ENCODE peak calls at places on chromosomes 16 and 17, in nine cellular contexts. One of them, this sample, is unnamed.

GRCh38 chr17:68684860-68685493 is 83.8 kb upstream of the FAM20A start:
- DNase-seq in adipocyte: peak; percentile 74
- DNase-seq in endodermal cell: no peak
- DNase-seq in aorta: no peak
- DNase-seq in left lung: no peak
- DNase-seq in brain microvascular endothelial cell: no peak
- DNase-seq in GM23248: peak; percentile 54
- DNase-seq in esophagus squamous epithelium: no peak
- DNase-seq in lower leg skin: peak; percentile 43
- DNase-seq in this sample: no peak

GRCh38 chr16:68992521-68992920 is 112.9 kb upstream of the HAS3 start:
- DNase-seq in adipocyte: peak; percentile 72
- DNase-seq in endodermal cell: no peak
- DNase-seq in aorta: no peak
- DNase-seq in left lung: no peak
- DNase-seq in brain microvascular endothelial cell: peak; percentile 50
- DNase-seq in GM23248: peak; percentile 73
- DNase-seq in esophagus squamous epithelium: no peak
- DNase-seq in lower leg skin: no peak
- DNase-seq in this sample: peak; percentile 67

GRCh38 chr16:67277999-67278772 is 1.1 kb upstream of the PLEKHG4 start:
- DNase-seq in adipocyte: peak; percentile 67
- DNase-seq in endodermal cell: no peak
- DNase-seq in aorta: peak; percentile 73
- DNase-seq in left lung: no peak
- DNase-seq in brain microvascular endothelial cell: peak; percentile 60
- DNase-seq in GM23248: peak; percentile 93
- DNase-seq in esophagus squamous epithelium: no peak
- DNase-seq in lower leg skin: no peak
- DNase-seq in this sample: no peak

GRCh38 chr16:23434380-23434779 is 18.6 kb downstream of the COG7 start:
- DNase-seq in adipocyte: peak; percentile 86
- DNase-seq in endodermal cell: peak; percentile 54
- DNase-seq in aorta: no peak
- DNase-seq in left lung: no peak
- DNase-seq in brain microvascular endothelial cell: no peak
- DNase-seq in GM23248: peak; percentile 62
- DNase-seq in esophagus squamous epithelium: no peak
- DNase-seq in lower leg skin: no peak
- DNase-seq in this sample: no peak

GRCh38 chr16:26957283-26957859 is 109.4 kb upstream of the C16orf82 start:
- DNase-seq in adipocyte: no peak
- DNase-seq in endodermal cell: no peak
- DNase-seq in aorta: no peak
- DNase-seq in left lung: no peak
- DNase-seq in brain microvascular endothelial cell: no peak
- DNase-seq in GM23248: no peak
- DNase-seq in esophagus squamous epithelium: no peak
- DNase-seq in lower leg skin: no peak
- DNase-seq in this sample: no peak

GRCh38 chr16:85234310-85235235 is 122.3 kb upstream of the CIBAR2 start:
- DNase-seq in adipocyte: peak; percentile 93
- DNase-seq in endodermal cell: peak; percentile 97
- DNase-seq in aorta: peak; percentile 81
- DNase-seq in left lung: no peak
- DNase-seq in brain microvascular endothelial cell: peak; percentile 41
- DNase-seq in GM23248: peak; percentile 85
- DNase-seq in esophagus squamous epithelium: no peak
- DNase-seq in lower leg skin: peak; percentile 40
- DNase-seq in this sample: no peak

GRCh38 chr16:11901091-11901490 is 14.7 kb downstream of the GSPT1 start:
- DNase-seq in adipocyte: peak; percentile 7
- DNase-seq in endodermal cell: no peak
- DNase-seq in aorta: no peak
- DNase-seq in left lung: no peak
- DNase-seq in brain microvascular endothelial cell: no peak
- DNase-seq in GM23248: peak; percentile 64
- DNase-seq in esophagus squamous epithelium: no peak
- DNase-seq in lower leg skin: no peak
- DNase-seq in this sample: no peak

GRCh38 chr16:63933841-63934240 is 1188.0 kb downstream of the CDH11 start:
- DNase-seq in adipocyte: no peak
- DNase-seq in endodermal cell: no peak
- DNase-seq in aorta: no peak
- DNase-seq in left lung: no peak
- DNase-seq in brain microvascular endothelial cell: no peak
- DNase-seq in GM23248: no peak
- DNase-seq in esophagus squamous epithelium: no peak
- DNase-seq in lower leg skin: no peak
- DNase-seq in this sample: no peak

GRCh38 chr17:74757502-74757901 is 9.1 kb downstream of the NHERF1 start:
- DNase-seq in adipocyte: no peak
- DNase-seq in endodermal cell: no peak
- DNase-seq in aorta: no peak
- DNase-seq in left lung: peak; percentile 79
- DNase-seq in brain microvascular endothelial cell: no peak
- DNase-seq in GM23248: no peak
- DNase-seq in esophagus squamous epithelium: no peak
- DNase-seq in lower leg skin: no peak
- DNase-seq in this sample: no peak

GRCh38 chr17:74759243-74759801 is 10.9 kb downstream of the NHERF1 start:
- DNase-seq in adipocyte: no peak
- DNase-seq in endodermal cell: peak; percentile 73
- DNase-seq in aorta: peak; percentile 42
- DNase-seq in left lung: peak; percentile 72
- DNase-seq in brain microvascular endothelial cell: no peak
- DNase-seq in GM23248: no peak
- DNase-seq in esophagus squamous epithelium: no peak
- DNase-seq in lower leg skin: no peak
- DNase-seq in this sample: no peak

GRCh38 chr17:74759941-74760340 is 11.5 kb downstream of the NHERF1 start:
- DNase-seq in adipocyte: no peak
- DNase-seq in endodermal cell: peak; percentile 91
- DNase-seq in aorta: peak; percentile 44
- DNase-seq in left lung: peak; percentile 80
- DNase-seq in brain microvascular endothelial cell: no peak
- DNase-seq in GM23248: no peak
- DNase-seq in esophagus squamous epithelium: no peak
- DNase-seq in lower leg skin: no peak
- DNase-seq in this sample: no peak

GRCh38 chr17:74757931-74758845 is 9.8 kb downstream of the NHERF1 start:
- DNase-seq in adipocyte: no peak
- DNase-seq in endodermal cell: no peak
- DNase-seq in aorta: no peak
- DNase-seq in left lung: no peak
- DNase-seq in brain microvascular endothelial cell: no peak
- DNase-seq in GM23248: no peak
- DNase-seq in esophagus squamous epithelium: no peak
- DNase-seq in lower leg skin: no peak
- DNase-seq in this sample: no peak

DNA sequence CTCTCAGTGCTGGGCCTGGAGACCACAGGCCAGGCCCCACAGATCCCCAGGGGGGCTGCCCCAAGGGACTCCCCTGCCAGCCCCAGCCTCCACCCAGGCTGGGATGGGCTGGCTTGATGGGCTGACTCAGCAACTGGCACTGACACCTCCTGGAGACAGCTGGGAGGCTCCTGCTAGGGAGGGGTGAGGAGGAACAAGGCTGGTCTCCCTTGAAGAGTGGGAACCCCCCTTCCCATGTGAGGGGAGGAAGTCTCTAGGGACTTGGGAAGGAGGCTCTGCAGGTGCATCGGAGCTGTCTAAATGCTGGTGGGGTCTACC is 10.4 kb downstream of the NHERF1 start:
- DNase-seq in adipocyte: no peak
- DNase-seq in endodermal cell: no peak
- DNase-seq in aorta: no peak
- DNase-seq in left lung: no peak
- DNase-seq in brain microvascular endothelial cell: no peak
- DNase-seq in GM23248: peak; percentile 62
- DNase-seq in esophagus squamous epithelium: no peak
- DNase-seq in lower leg skin: no peak
- DNase-seq in this sample: no peak
- H3K4me3 ChIP-seq in adipocyte: no peak overlapping the region
- H3K4me3 ChIP-seq in endodermal cell: no peak overlapping the region
- H3K4me3 ChIP-seq in aorta: no peak overlapping the region
- H3K4me3 ChIP-seq in left lung: no peak overlapping the region
- H3K4me3 ChIP-seq in brain microvascular endothelial cell: no peak overlapping the region
- H3K4me3 ChIP-seq in GM23248: no peak overlapping the region
- H3K4me3 ChIP-seq in esophagus squamous epithelium: peak overlapping the region; percentile 47
- H3K4me3 ChIP-seq in lower leg skin: no peak overlapping the region
- H3K4me3 ChIP-seq in this sample: no peak overlapping the region

GRCh38 chr17:4389079-4389478 is 22.6 kb upstream of the UBE2G1 start:
- DNase-seq in adipocyte: no peak
- DNase-seq in endodermal cell: peak; percentile 87
- DNase-seq in aorta: no peak
- DNase-seq in left lung: no peak
- DNase-seq in brain microvascular endothelial cell: no peak
- DNase-seq in GM23248: no peak
- DNase-seq in esophagus squamous epithelium: no peak
- DNase-seq in lower leg skin: no peak
- DNase-seq in this sample: no peak

GRCh38 chr17:4397840-4398239 is 31.4 kb upstream of the UBE2G1 start:
- DNase-seq in adipocyte: no peak
- DNase-seq in endodermal cell: no peak
- DNase-seq in aorta: no peak
- DNase-seq in left lung: no peak
- DNase-seq in brain microvascular endothelial cell: no peak
- DNase-seq in GM23248: no peak
- DNase-seq in esophagus squamous epithelium: no peak
- DNase-seq in lower leg skin: no peak
- DNase-seq in this sample: no peak

GRCh38 chr17:4395111-4395478 is 28.6 kb upstream of the UBE2G1 start:
- DNase-seq in adipocyte: no peak
- DNase-seq in endodermal cell: no peak
- DNase-seq in aorta: no peak
- DNase-seq in left lung: no peak
- DNase-seq in brain microvascular endothelial cell: no peak
- DNase-seq in GM23248: no peak
- DNase-seq in esophagus squamous epithelium: no peak
- DNase-seq in lower leg skin: no peak
- DNase-seq in this sample: no peak

GRCh38 chr17:4393806-4394205 is 27.3 kb upstream of the UBE2G1 start:
- DNase-seq in adipocyte: no peak
- DNase-seq in endodermal cell: peak; percentile 69
- DNase-seq in aorta: no peak
- DNase-seq in left lung: no peak
- DNase-seq in brain microvascular endothelial cell: no peak
- DNase-seq in GM23248: no peak
- DNase-seq in esophagus squamous epithelium: no peak
- DNase-seq in lower leg skin: peak; percentile 44
- DNase-seq in this sample: no peak

DNA sequence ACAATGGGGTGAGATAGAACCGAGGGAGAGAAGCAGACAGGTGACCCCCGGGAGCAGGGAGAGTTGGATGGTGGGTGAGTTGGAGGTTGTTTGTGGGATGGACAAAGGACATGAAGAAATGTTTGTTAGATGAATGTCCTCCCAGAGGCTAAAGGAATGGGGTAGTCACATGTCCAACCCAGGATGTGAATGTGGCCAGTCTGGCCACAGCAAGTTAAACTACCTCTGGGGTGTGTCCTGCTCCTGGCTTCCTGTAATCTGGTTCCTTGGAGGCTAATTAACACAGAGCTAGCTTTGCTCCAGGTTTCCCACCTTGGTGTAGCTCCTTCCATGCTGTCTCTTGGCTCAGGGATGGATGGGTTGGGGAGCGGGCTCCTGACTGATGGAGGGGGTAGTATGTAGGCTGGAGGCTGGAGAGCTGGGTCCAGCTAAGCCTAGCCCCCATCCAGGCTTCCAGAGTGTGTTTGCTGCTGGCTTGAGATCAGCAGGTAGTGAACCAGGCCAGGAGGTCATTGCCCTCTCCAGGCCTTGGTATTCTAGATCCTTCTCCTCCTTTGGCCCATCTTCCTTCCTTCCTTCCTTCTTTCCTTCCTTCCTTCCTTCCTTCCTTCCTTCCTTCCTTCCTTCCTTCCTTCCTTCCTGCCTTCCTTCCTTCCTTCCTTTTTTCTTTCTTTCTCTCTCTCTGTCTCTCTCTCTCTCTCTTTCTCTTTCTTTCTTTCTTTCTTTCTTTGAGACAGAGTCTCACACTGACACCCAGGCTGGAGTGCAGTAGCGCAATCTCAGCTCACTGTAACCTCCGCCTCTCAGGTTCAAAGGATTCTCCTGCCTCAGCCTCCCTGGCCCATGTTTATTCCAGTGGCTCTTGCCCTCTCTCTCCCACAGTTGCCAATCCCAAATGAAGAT is 28.0 kb upstream of the UBE2G1 start:
- DNase-seq in adipocyte: no peak
- DNase-seq in endodermal cell: peak; percentile 71
- DNase-seq in aorta: no peak
- DNase-seq in left lung: no peak
- DNase-seq in brain microvascular endothelial cell: no peak
- DNase-seq in GM23248: no peak
- DNase-seq in esophagus squamous epithelium: no peak
- DNase-seq in lower leg skin: no peak
- DNase-seq in this sample: peak; percentile 9
- H3K4me3 ChIP-seq in adipocyte: no peak overlapping the region
- H3K4me3 ChIP-seq in endodermal cell: no peak overlapping the region
- H3K4me3 ChIP-seq in aorta: no peak overlapping the region
- H3K4me3 ChIP-seq in left lung: no peak overlapping the region
- H3K4me3 ChIP-seq in brain microvascular endothelial cell: no peak overlapping the region
- H3K4me3 ChIP-seq in GM23248: no peak overlapping the region
- H3K4me3 ChIP-seq in esophagus squamous epithelium: peak overlapping the region; percentile 43
- H3K4me3 ChIP-seq in lower leg skin: no peak overlapping the region
- H3K4me3 ChIP-seq in this sample: no peak overlapping the region

GRCh38 chr17:38871247-38871991 is 1.6 kb downstream of the LASP1 start:
- DNase-seq in adipocyte: peak; percentile 81
- DNase-seq in endodermal cell: peak; percentile 91
- DNase-seq in aorta: peak; percentile 81
- DNase-seq in left lung: peak; percentile 88
- DNase-seq in brain microvascular endothelial cell: peak; percentile 69
- DNase-seq in GM23248: peak; percentile 88
- DNase-seq in esophagus squamous epithelium: no peak
- DNase-seq in lower leg skin: peak; percentile 75
- DNase-seq in this sample: no peak

GRCh38 chr17:38872671-38873385 is 3.0 kb downstream of the LASP1 start:
- DNase-seq in adipocyte: no peak
- DNase-seq in endodermal cell: peak; percentile 57
- DNase-seq in aorta: no peak
- DNase-seq in left lung: no peak
- DNase-seq in brain microvascular endothelial cell: no peak
- DNase-seq in GM23248: peak; percentile 34
- DNase-seq in esophagus squamous epithelium: no peak
- DNase-seq in lower leg skin: no peak
- DNase-seq in this sample: no peak

GRCh38 chr17:38870259-38871165 is 654 bp downstream of the LASP1 start:
- DNase-seq in adipocyte: peak; percentile 81
- DNase-seq in endodermal cell: no peak
- DNase-seq in aorta: peak; percentile 88
- DNase-seq in left lung: peak; percentile 93
- DNase-seq in brain microvascular endothelial cell: no peak
- DNase-seq in GM23248: peak; percentile 87
- DNase-seq in esophagus squamous epithelium: no peak
- DNase-seq in lower leg skin: peak; percentile 77
- DNase-seq in this sample: no peak

GRCh38 chr17:38873646-38874380 is 4.0 kb downstream of the LASP1 start:
- DNase-seq in adipocyte: no peak
- DNase-seq in endodermal cell: peak; percentile 52
- DNase-seq in aorta: no peak
- DNase-seq in left lung: no peak
- DNase-seq in brain microvascular endothelial cell: no peak
- DNase-seq in GM23248: peak; percentile 40
- DNase-seq in esophagus squamous epithelium: no peak
- DNase-seq in lower leg skin: no peak
- DNase-seq in this sample: no peak

DNA sequence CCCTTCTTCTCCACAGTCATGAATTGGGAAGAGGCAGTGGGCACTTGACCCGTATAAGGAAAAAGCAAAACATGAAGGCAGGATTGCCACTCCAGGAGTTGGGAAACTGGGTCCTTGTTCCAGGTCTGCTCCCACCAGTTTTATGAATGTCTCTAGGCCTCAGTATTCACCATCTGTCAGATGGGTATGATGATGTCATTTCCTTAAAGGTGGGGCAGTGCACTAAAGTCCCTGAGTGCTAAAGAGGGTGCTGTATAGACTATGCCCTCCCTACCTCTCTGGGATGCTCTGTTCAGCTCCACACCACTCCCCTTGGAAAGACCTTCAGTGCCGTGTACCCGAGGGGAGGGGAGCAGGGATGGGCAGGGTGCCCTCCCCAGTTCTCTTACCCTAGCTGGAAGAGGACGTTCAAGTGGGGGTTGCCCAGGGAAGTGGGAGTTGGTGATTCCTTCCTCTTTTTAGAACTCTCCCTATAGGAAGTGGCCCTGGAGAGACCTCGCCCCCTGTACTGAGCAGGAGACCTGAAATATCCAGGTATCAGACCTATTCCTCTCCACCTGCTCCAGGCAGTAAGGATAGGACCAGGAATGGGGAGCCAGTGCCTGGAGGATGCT is 2.2 kb downstream of the LASP1 start:
- DNase-seq in adipocyte: no peak
- DNase-seq in endodermal cell: no peak
- DNase-seq in aorta: no peak
- DNase-seq in left lung: no peak
- DNase-seq in brain microvascular endothelial cell: no peak
- DNase-seq in GM23248: no peak
- DNase-seq in esophagus squamous epithelium: no peak
- DNase-seq in lower leg skin: no peak
- DNase-seq in this sample: no peak
- H3K4me3 ChIP-seq in adipocyte: peak overlapping the region; percentile 84
- H3K4me3 ChIP-seq in endodermal cell: peak overlapping the region; percentile 93
- H3K4me3 ChIP-seq in aorta: peak overlapping the region; percentile 4
- H3K4me3 ChIP-seq in left lung: peak overlapping the region; percentile 96
- H3K4me3 ChIP-seq in brain microvascular endothelial cell: peak overlapping the region; percentile 79
- H3K4me3 ChIP-seq in GM23248: peak overlapping the region; percentile 100
- H3K4me3 ChIP-seq in esophagus squamous epithelium: peak overlapping the region; percentile 79
- H3K4me3 ChIP-seq in lower leg skin: no peak overlapping the region
- H3K4me3 ChIP-seq in this sample: peak overlapping the region; percentile 97

DNA sequence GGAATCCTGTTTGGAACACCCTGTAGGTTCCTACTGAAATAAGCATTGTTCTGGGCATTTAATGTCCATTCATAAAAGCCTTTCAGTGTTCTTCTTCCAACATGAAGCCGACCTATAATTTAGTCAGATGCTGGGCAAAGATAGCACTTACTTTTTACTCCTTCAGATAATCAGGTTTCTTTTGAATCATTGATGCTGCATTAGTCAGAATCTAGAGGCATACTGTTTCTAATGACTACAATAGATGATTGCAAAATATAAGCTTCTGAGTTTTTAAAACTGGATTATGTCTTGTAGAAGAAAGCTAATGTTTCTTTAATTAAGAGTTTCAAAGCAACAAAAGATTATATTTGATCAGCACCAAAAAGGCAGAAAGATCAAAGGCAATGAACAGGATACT is 16.0 kb downstream of the MMD start:
- DNase-seq in adipocyte: no peak
- DNase-seq in endodermal cell: no peak
- DNase-seq in aorta: no peak
- DNase-seq in left lung: no peak
- DNase-seq in brain microvascular endothelial cell: no peak
- DNase-seq in GM23248: peak; percentile 41
- DNase-seq in esophagus squamous epithelium: no peak
- DNase-seq in lower leg skin: no peak
- DNase-seq in this sample: no peak
- H3K4me3 ChIP-seq in adipocyte: no peak overlapping the region
- H3K4me3 ChIP-seq in endodermal cell: no peak overlapping the region
- H3K4me3 ChIP-seq in aorta: no peak overlapping the region
- H3K4me3 ChIP-seq in left lung: no peak overlapping the region
- H3K4me3 ChIP-seq in brain microvascular endothelial cell: no peak overlapping the region
- H3K4me3 ChIP-seq in GM23248: no peak overlapping the region
- H3K4me3 ChIP-seq in esophagus squamous epithelium: no peak overlapping the region
- H3K4me3 ChIP-seq in lower leg skin: no peak overlapping the region
- H3K4me3 ChIP-seq in this sample: no peak overlapping the region

This sample was measured in kidney epithelial cell.